ENCODE peak calls at places on chromosomes 6 and 20, in five cellular contexts. V, M, A, O and X are unnamed samples.

GRCh38 chr20:46820682-46821081 is 74.0 kb upstream of the EYA2 start:
- DNase-seq in V (no peak), M (no peak), A (no peak), O (no peak), X (no peak)

GRCh38 chr6:29631860-29632731 is 887 bp downstream of the GABBR1 start:
- DNase-seq in V (peak; percentile 21), M (peak; percentile 39), A (peak; percentile 62), O (peak; percentile 75), X (no peak)

GRCh38 chr6:164151161-164151728 is 736.7 kb downstream of the QKI start:
- DNase-seq in V (no peak), M (no peak), A (no peak), O (peak; percentile 69), X (no peak)

GRCh38 chr20:47320990-47321805 is 35.3 kb downstream of the ZMYND8 start:
- DNase-seq in V (peak; percentile 58), M (no peak), A (no peak), O (no peak), X (no peak)

GRCh38 chr6:96967957-96968871 is 43.7 kb downstream of the KLHL32 start:
- DNase-seq in V (no peak), M (no peak), A (no peak), O (no peak), X (no peak)

GRCh38 chr6:154938245-154938583 is 56.9 kb upstream of the TIAM2 start:
- DNase-seq in V (no peak), M (no peak), A (no peak), O (no peak), X (no peak)

GRCh38 chr6:53725791-53726575 is 60.4 kb upstream of the KLHL31 start:
- DNase-seq in V (peak; percentile 66), M (peak; percentile 69), A (peak; percentile 80), O (peak; percentile 73), X (no peak)

GRCh38 chr6:137661601-137662000 is 167.4 kb upstream of the OLIG3 start:
- DNase-seq in V (no peak), M (no peak), A (peak; percentile 65), O (no peak), X (no peak)

GRCh38 chr20:33648396-33649004 is 13.6 kb upstream of the C20orf144 start:
- DNase-seq in V (no peak), M (no peak), A (no peak), O (peak; percentile 13), X (no peak)

GRCh38 chr6:106702451-106703110 is 73.2 kb downstream of the QRSL1 start:
- DNase-seq in V (no peak), M (no peak), A (no peak), O (no peak), X (no peak)

GRCh38 chr6:36024154-36024760 is at the start of gene SLC26A8:
- DNase-seq in V (no peak), M (peak; percentile 8), A (no peak), O (no peak), X (no peak)

GRCh38 chr6:56450882-56451739 is 191.6 kb downstream of the DST start:
- DNase-seq in V (no peak), M (no peak), A (no peak), O (peak; percentile 84), X (no peak)